ENCODE peak calls at places on chromosome 18, in seven cellular contexts. Z, T, M, X, G, E and W are unnamed samples.

GRCh38 chr18:25364732-25365131 is 12.8 kb upstream of the ZNF521 start:
- DNase-seq in G (no peak), T (no peak), M (no peak), X (no peak), E (no peak), Z (no peak), W (no peak)

GRCh38 chr18:3906072-3906471 is 456.1 kb downstream of the TGIF1 start:
- DNase-seq in E (peak), M (no peak), Z (no peak), G (no peak), X (no peak), T (no peak), W (no peak)

GRCh38 chr18:10851824-10852225 is 297.5 kb downstream of the PIEZO2 start:
- DNase-seq in G (no peak), Z (no peak), X (peak), M (peak), T (no peak), E (peak), W (no peak)

GRCh38 chr18:34834897-34835296 is 124.8 kb downstream of the DTNA start:
- DNase-seq in Z (no peak), T (no peak), M (peak), G (no peak), X (no peak), E (no peak), W (no peak)

GRCh38 chr18:58180738-58181353 is 136.8 kb downstream of the NEDD4L start:
- DNase-seq in G (no peak), M (peak), X (peak), E (peak), Z (peak), T (peak), W (peak)

GRCh38 chr18:23812566-23813440 is 123.5 kb downstream of the LAMA3 start:
- DNase-seq in Z (no peak), E (peak), X (no peak), G (no peak), M (peak), T (no peak), W (no peak)

GRCh38 chr18:74219056-74219455 is 70.7 kb downstream of the TIMM21 start:
- DNase-seq in T (no peak), G (no peak), X (no peak), E (no peak), M (peak), Z (no peak), W (no peak)

GRCh38 chr18:71431171-71431570 is 1113.0 kb downstream of the CBLN2 start:
- DNase-seq in G (no peak), T (no peak), X (no peak), Z (no peak), E (no peak), M (no peak), W (no peak)

GRCh38 chr18:39647627-39648502 is 2082.3 kb upstream of the CELF4 start:
- DNase-seq in T (no peak), G (no peak), M (peak), Z (no peak), E (no peak), X (peak), W (no peak)

DNA sequence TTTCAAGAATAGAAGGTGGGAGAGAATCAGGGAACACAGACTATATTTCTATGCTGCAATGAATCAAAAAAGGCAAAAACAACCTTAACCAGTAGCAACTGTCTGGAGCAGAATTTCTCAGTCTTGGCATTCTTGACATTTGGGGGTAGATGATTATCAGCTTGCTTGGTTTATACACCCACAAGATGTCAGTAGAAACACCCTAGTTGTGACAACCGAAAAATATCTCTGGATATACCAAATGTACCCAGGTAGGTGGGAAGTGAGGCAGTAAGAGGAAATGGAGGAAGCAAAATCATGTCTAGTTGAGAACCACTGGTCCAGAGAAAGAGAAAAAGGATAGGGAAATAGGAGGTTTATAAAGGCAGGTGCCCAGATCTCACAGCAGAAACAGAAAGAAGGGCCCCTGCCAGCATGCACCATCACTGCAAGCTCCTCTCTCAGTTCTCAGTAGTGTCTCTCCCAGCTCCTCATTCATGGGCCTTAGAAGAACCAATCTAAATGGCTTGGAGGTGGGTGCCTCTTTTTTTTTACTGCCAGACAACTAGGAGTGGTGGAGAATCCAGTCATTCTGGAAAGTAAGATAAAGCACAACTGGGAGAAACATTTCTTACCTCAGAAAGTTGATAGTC is 50.4 kb downstream of the MBD2 start:
- DNase-seq in M (no peak), E (no peak), T (no peak), G (no peak), X (no peak), Z (no peak), W (no peak)
- TF ChIP-seq CTCF in M (no peak), E (no peak), T (no peak), G (no peak), X (no peak), Z (no peak), W (no peak)

DNA sequence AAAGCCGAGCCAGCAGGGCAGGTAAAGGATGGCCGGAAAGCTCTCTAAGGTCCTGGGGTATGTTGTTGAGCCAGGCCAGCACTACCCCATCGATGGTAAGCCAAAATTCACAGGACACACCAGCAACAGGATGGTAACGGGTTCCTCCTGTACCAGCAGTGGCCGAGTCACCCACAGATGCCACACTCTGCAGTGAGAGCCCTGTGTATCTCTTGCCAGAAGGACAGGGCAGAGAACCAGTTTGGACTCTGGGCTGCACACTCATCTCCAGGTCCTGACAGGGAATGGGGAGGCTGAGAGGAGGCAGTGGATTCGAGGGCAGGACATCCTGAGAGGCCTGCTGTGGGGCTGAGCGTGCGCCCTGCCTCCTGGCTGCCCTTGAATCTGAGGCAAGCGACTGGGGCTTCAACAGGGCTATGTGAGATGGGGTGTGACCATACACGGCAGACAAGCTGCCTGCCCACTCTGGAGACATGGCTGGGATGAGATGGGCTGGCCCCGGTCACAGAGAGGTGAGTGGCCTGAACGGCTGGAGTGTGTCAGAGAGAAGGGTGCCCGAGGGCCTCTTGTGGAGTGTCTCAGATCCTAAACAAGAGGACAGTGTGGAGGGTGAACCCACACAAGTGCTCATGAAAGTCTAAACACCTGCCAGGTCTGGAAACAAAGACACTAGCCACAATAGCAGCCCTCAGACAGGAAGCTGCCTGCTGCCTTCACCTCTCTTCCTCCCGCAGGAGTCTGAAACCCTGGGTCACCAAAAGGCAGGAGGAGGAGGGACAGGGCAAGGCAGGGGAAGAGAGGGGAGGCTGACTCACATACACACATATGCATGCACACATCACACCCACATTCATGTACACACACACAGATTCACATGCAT is 182.3 kb downstream of the LOXHD1 start:
- DNase-seq in G (no peak), E (no peak), M (no peak), X (no peak), T (no peak), Z (no peak), W (no peak)
- TF ChIP-seq CTCF in G (no peak), E (no peak), M (no peak), X (no peak), T (no peak), Z (no peak), W (no peak)

GRCh38 chr18:33404244-33404873 is 36.2 kb downstream of the CCDC178 start:
- DNase-seq in T (no peak), X (no peak), G (no peak), E (no peak), Z (no peak), M (no peak), W (no peak)
- TF ChIP-seq CTCF in T (no peak), X (peak), G (no peak), E (peak), Z (peak), M (peak), W (no peak)

GRCh38 chr18:26840965-26841364 is 24.5 kb downstream of the AQP4 start:
- DNase-seq in Z (no peak), T (no peak), E (no peak), M (no peak), G (no peak), X (no peak), W (no peak)
- TF ChIP-seq CTCF in Z (no peak), T (no peak), E (no peak), M (no peak), G (no peak), X (no peak), W (no peak)

GRCh38 chr18:37451239-37451825 is 114.3 kb downstream of the CELF4 start:
- DNase-seq in M (no peak), X (no peak), E (no peak), G (no peak), T (no peak), Z (no peak), W (no peak)

GRCh38 chr18:37449618-37450017 is 116.0 kb downstream of the CELF4 start:
- DNase-seq in E (no peak), Z (no peak), X (no peak), G (no peak), T (no peak), M (no peak), W (no peak)

GRCh38 chr18:37452697-37453385 is 112.8 kb downstream of the CELF4 start:
- DNase-seq in X (no peak), G (no peak), M (peak), E (no peak), T (no peak), Z (no peak), W (no peak)

GRCh38 chr18:37452015-37452414 is 113.6 kb downstream of the CELF4 start:
- DNase-seq in T (no peak), Z (no peak), E (no peak), X (no peak), G (no peak), M (no peak), W (no peak)

DNA sequence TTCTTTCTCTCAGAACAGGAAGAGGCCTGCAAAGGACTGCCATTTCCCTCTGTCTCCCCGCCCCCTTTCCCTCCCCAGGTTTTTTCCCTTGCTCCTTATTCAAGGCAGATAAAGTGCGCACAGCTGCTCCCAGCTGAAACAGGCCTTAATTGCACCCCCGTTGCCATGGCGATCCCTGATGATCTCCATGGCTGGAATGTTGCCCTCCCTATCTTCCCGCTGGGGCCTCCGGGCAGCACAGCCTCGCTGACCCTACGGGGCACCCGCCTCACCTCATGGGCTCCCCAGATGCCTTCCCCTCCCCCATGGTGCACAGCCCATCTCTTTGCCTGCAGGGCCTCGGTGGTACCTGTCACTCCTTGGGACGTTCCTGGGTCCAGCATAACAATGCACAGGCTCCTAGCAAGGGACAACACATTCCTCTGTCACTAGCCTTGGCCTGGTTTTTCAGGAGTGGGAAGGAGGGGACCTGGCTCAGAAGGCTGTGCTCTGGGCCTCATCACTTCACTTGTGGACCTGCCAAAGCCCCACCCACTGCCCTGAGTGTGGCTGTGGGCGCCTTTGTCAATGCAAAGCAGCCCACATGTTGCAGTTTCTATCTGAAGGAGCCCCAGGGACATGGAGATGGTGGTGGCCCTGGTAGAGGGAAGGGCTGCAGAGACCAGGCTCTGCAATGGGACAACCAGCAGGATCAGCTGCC is 115.0 kb downstream of the CELF4 start:
- DNase-seq in E (no peak), T (no peak), M (no peak), G (peak), X (no peak), Z (peak), W (no peak)
- TF ChIP-seq CTCF in E (no peak), T (no peak), M (no peak), G (no peak), X (no peak), Z (no peak), W (no peak)

DNA sequence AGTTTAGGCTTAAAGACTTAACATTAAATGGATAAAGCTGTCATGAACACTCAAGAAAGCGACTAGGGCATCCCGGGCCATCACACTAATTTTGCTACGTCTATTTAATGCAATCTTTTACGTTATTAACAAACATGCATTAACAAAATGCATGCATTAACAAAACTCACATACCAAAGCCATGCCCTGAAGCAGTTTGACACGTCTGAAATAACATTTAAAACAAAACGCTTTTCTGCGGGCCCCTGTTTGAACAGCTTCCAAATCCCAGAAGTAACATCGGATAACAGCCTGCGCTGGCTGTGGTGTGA is 458 bp downstream of the B4GALT6 start:
- DNase-seq in X (no peak), E (no peak), T (no peak), Z (no peak), M (no peak), G (no peak), W (no peak)
- TF ChIP-seq CTCF in X (no peak), E (no peak), T (no peak), Z (no peak), M (no peak), G (no peak), W (no peak)

DNA sequence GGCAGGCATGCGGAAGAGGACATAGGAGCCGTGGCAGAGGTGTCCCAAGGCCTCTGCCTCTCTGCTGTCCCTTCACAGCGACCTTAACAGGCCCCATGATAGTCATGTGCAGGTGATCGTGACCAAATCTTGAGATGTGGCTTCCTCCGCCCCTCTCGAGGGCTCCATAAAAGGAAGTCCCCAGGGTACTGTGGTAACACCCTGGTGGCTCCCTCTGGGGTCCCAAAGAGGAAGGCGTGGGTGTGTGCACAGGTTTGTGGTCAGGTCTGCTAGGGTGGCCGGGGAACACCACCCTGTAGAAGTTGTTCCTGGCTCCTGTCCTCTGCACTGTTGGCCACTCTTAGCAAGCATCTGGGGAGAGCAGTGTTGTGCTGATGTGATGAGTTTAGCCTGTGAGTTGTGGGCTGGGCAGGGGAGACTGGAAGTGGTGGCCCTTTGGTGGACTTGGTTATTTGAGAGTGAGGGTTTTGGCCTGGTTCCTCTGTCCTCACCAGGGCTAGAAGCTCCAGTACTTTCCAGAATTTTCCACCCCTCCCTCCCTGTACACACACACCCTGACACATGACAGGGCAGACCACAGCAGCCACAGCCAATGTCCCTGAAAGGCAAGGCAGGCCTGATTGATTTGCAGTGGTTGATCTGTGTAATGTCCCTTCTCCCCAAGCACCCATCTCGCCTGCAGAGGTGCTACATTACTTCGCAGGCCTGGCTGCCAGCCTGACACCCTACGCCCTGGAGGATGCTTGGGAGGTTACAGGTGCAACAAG is 68.9 kb upstream of the BOD1L2 start:
- DNase-seq in Z (no peak), M (no peak), X (no peak), G (no peak), E (peak), T (peak), W (peak)
- TF ChIP-seq CTCF in Z (no peak), M (no peak), X (no peak), G (no peak), E (no peak), T (no peak), W (no peak)

GRCh38 chr18:73150199-73150598 is 282.4 kb upstream of the NETO1 start:
- DNase-seq in M (no peak), E (no peak), Z (no peak), X (no peak), T (no peak), G (no peak), W (no peak)
- TF ChIP-seq CTCF in M (no peak), E (no peak), Z (no peak), X (peak), T (no peak), G (no peak), W (no peak)

GRCh38 chr18:60411715-60412114 is 39.1 kb upstream of the MC4R start:
- DNase-seq in E (no peak), T (no peak), Z (no peak), G (no peak), M (no peak), X (no peak), W (no peak)
- TF ChIP-seq CTCF in E (no peak), T (no peak), Z (no peak), G (no peak), M (no peak), X (peak), W (no peak)

GRCh38 chr18:6920099-6920955 is 190.8 kb downstream of the ARHGAP28 start:
- DNase-seq in T (no peak), E (peak), X (peak), Z (peak), M (peak), G (peak), W (no peak)
- TF ChIP-seq CTCF in T (no peak), E (peak), X (peak), Z (peak), M (peak), G (no peak), W (no peak)